ENCODE peak calls at places on chromosome 6, in eight cellular contexts. D is spleen; P is GM10248; H is choroid plexus epithelial cell; G is AG09319; B is dorsolateral prefrontal cortex; J is stimulated activated CD4-positive, alpha-beta T cell treated with anti-CD3 and anti-CD28 coated beads, Interleukin-15, amount 100 ng/mL, for 24 hours; K is ureter. U is an unnamed sample.
A peak's percentile ranks its signal among the peaks of the same experiment; 100 is the strongest.

GRCh38 chr6:43254138-43254817 is 11.0 kb downstream of the TTBK1 start:
- DNase-seq in D (peak; percentile 68), P (no peak), K (no peak), G (no peak), H (peak; percentile 41), J (peak; percentile 38), B (no peak), U (peak; percentile 26)

GRCh38 chr6:17894905-17895304 is 92.5 kb downstream of the KIF13A start:
- DNase-seq in G (no peak), H (no peak), D (no peak), K (no peak), B (no peak), P (no peak), J (no peak), U (no peak)

GRCh38 chr6:135985471-135985870 is 134.0 kb downstream of the PDE7B start:
- DNase-seq in K (no peak), P (no peak), G (no peak), D (no peak), J (no peak), H (peak; percentile 36), B (no peak), U (no peak)

GRCh38 chr6:39812496-39812852 is 20.3 kb downstream of the DAAM2 start:
- DNase-seq in B (no peak), J (no peak), G (no peak), P (no peak), K (no peak), D (no peak), H (no peak), U (no peak)

GRCh38 chr6:134035823-134036296 is 16.6 kb downstream of the SLC2A12 start:
- DNase-seq in B (peak; percentile 32), K (no peak), D (no peak), G (no peak), P (no peak), H (peak; percentile 35), J (no peak), U (peak; percentile 73)

GRCh38 chr6:30830438-30830837 is 53.9 kb upstream of the DDR1 start:
- DNase-seq in K (no peak), H (no peak), D (no peak), J (no peak), B (no peak), P (no peak), G (no peak), U (no peak)

GRCh38 chr6:38144365-38144764 is 324.8 kb downstream of the ZFAND3 start:
- DNase-seq in P (no peak), G (no peak), K (no peak), D (no peak), H (no peak), B (no peak), J (no peak), U (no peak)

GRCh38 chr6:125552819-125553218 is 196.6 kb upstream of the HEY2 start:
- DNase-seq in B (no peak), D (no peak), K (no peak), H (no peak), J (no peak), P (no peak), G (no peak), U (no peak)

GRCh38 chr6:87029711-87030314 is 65.1 kb downstream of the CGA start:
- DNase-seq in K (no peak), P (peak; percentile 29), H (peak; percentile 85), B (no peak), G (peak; percentile 11), J (no peak), D (no peak), U (peak; percentile 59)

GRCh38 chr6:157326979-157327378 is 3.7 kb upstream of the TMEM242 start:
- DNase-seq in P (no peak), D (no peak), J (no peak), G (no peak), B (no peak), H (peak; percentile 89), K (no peak), U (peak; percentile 49)

GRCh38 chr6:24930386-24930785 is 5.4 kb downstream of the RIPOR2 start:
- DNase-seq in J (no peak), H (peak; percentile 21), G (no peak), K (no peak), D (no peak), P (no peak), B (no peak), U (peak; percentile 45)

GRCh38 chr6:7633361-7633760 is 43.4 kb downstream of the SNRNP48 start:
- DNase-seq in P (no peak), J (no peak), G (no peak), D (no peak), B (no peak), K (no peak), H (peak; percentile 42), U (peak; percentile 53)

U was measured in amniotic epithelial cell.